ENCODE peak calls at places on chromosomes 1 and 21, in five cellular contexts. X, N, E, F and J are unnamed samples.
A peak's percentile ranks its signal among the peaks of the same experiment; 100 is the strongest.

GRCh38 chr1:215605011-215605621 is 38.0 kb downstream of the KCTD3 start:
- DNase-seq in F (no peak), N (no peak), X (no peak), E (no peak), J (no peak)

GRCh38 chr1:152386940-152387339 is 27.1 kb downstream of the CRNN start:
- DNase-seq in X (no peak), N (no peak), E (no peak), F (no peak), J (no peak)

GRCh38 chr1:180542530-180543171 is 16.1 kb upstream of the OVAAL start:
- DNase-seq in X (no peak), F (no peak), N (no peak), E (no peak), J (no peak)

GRCh38 chr1:30286984-30287839 is 436.2 kb downstream of the MATN1 start:
- DNase-seq in X (no peak), N (no peak), E (peak; percentile 43), F (no peak), J (no peak)

GRCh38 chr1:21034725-21035628 is 141.7 kb downstream of the EIF4G3 start:
- DNase-seq in F (no peak), N (no peak), X (no peak), E (peak; percentile 80), J (no peak)

GRCh38 chr1:27153927-27154358 is 982 bp downstream of the SLC9A1 start:
- DNase-seq in X (no peak), E (no peak), F (no peak), N (no peak), J (no peak)

GRCh38 chr1:189874715-189875440 is 602.8 kb downstream of the BRINP3 start:
- DNase-seq in F (no peak), E (no peak), N (no peak), X (no peak), J (no peak)

GRCh38 chr1:228000416-228000815 is 6.4 kb upstream of the WNT3A start:
- DNase-seq in E (peak; percentile 55), X (no peak), F (no peak), N (no peak), J (no peak)

GRCh38 chr1:75693551-75693950 is 31.0 kb upstream of the ACADM start:
- DNase-seq in N (no peak), F (no peak), X (no peak), E (no peak), J (no peak)

GRCh38 chr1:171877711-171878110 is 36.4 kb downstream of the DNM3 start:
- DNase-seq in E (no peak), X (no peak), F (no peak), N (no peak), J (no peak)

GRCh38 chr21:40754466-40754865 is 92.5 kb downstream of the DSCAM start:
- DNase-seq in N (no peak), E (no peak), F (no peak), X (no peak), J (no peak)

GRCh38 chr21:17387030-17387617 is 125.7 kb upstream of the CXADR start:
- DNase-seq in F (peak; percentile 56), N (no peak), E (no peak), X (peak; percentile 57), J (peak; percentile 87)

GRCh38 chr1:108561731-108562326 is 1.9 kb downstream of the EEIG2 start:
- DNase-seq in X (peak; percentile 32), N (no peak), E (peak; percentile 87), F (peak; percentile 73), J (peak; percentile 90)

GRCh38 chr1:229271448-229272120 is 673 bp downstream of the RAB4A start:
- DNase-seq in X (no peak), E (no peak), F (peak; percentile 13), N (no peak), J (peak; percentile 71)

GRCh38 chr1:226482196-226482595 is 66.4 kb upstream of the STUM start:
- DNase-seq in X (no peak), F (no peak), E (no peak), N (no peak), J (no peak)

GRCh38 chr1:25647863-25648262 is 31.3 kb downstream of the MAN1C1 start:
- DNase-seq in F (no peak), E (no peak), N (no peak), X (no peak), J (no peak)

GRCh38 chr1:209160230-209160629 is 423.3 kb upstream of the CAMK1G start:
- DNase-seq in N (no peak), E (no peak), X (no peak), F (no peak), J (no peak)